ENCODE peak calls at places on chromosomes 1 and 21, in seven cellular contexts. P is upper lobe of left lung, H is tibial nerve, A is A549, S is stomach, O is transverse colon, U is sigmoid colon. L is an unnamed sample.

GRCh38 chr1:98077691-98078090 is 156.9 kb upstream of the DPYD start:
- DNase-seq in P (no peak), H (no peak), A (no peak), S (no peak), O (no peak), U (no peak), L (no peak)

GRCh38 chr1:118963456-118964430 is 24.4 kb downstream of the TBX15 start:
- DNase-seq in P (no peak), H (no peak), A (peak), S (no peak), O (no peak), U (no peak), L (no peak)

GRCh38 chr1:5915587-5916571 is 76.3 kb downstream of the NPHP4 start:
- DNase-seq in P (no peak), H (no peak), A (peak), S (no peak), O (no peak), U (no peak), L (peak)

GRCh38 chr1:99648107-99648506 is 2.2 kb downstream of the PALMD start:
- DNase-seq in P (peak), H (no peak), A (peak), S (no peak), O (no peak), U (no peak), L (peak)

GRCh38 chr1:45038240-45038639 is 26.2 kb downstream of the UROD start:
- DNase-seq in P (no peak), H (no peak), A (no peak), S (no peak), O (no peak), U (no peak), L (no peak)

GRCh38 chr21:32253215-32253641 is 25.6 kb downstream of the MIS18A start:
- DNase-seq in P (no peak), H (no peak), A (no peak), S (no peak), O (no peak), U (peak), L (no peak)

GRCh38 chr1:152960452-152961044 is 9.9 kb upstream of the SPRR4 start:
- DNase-seq in P (no peak), H (no peak), A (no peak), S (no peak), O (no peak), U (no peak), L (no peak)

GRCh38 chr1:186710696-186711095 is 30.5 kb upstream of the PTGS2 start:
- DNase-seq in P (no peak), H (no peak), A (peak), S (no peak), O (no peak), U (no peak), L (no peak)

GRCh38 chr1:70299472-70299871 is 55.0 kb downstream of the ANKRD13C start:
- DNase-seq in P (no peak), H (no peak), A (no peak), S (no peak), O (no peak), U (no peak), L (no peak)

GRCh38 chr1:158003409-158003805 is 10.0 kb downstream of the KIRREL1 start:
- DNase-seq in P (no peak), H (no peak), A (no peak), S (no peak), O (no peak), U (no peak), L (no peak)

GRCh38 chr1:34639701-34640100 is 115.1 kb upstream of the GJB5 start:
- DNase-seq in P (no peak), H (no peak), A (no peak), S (no peak), O (no peak), U (no peak), L (no peak)

GRCh38 chr1:82464362-82464931 is 663.7 kb downstream of the ADGRL2 start:
- DNase-seq in P (peak), H (peak), A (no peak), S (peak), O (peak), U (no peak), L (peak)

GRCh38 chr1:159847231-159847630 is 15.2 kb downstream of the VSIG8 start:
- DNase-seq in P (no peak), H (no peak), A (no peak), S (no peak), O (no peak), U (no peak), L (no peak)

GRCh38 chr1:159849972-159850371 is 12.5 kb downstream of the VSIG8 start:
- DNase-seq in P (no peak), H (no peak), A (no peak), S (no peak), O (no peak), U (no peak), L (no peak)

GRCh38 chr1:159843459-159843858 is 16.8 kb downstream of the SLAMF8 start:
- DNase-seq in P (no peak), H (no peak), A (no peak), S (no peak), O (no peak), U (no peak), L (no peak)

GRCh38 chr1:159848316-159848715 is 14.1 kb downstream of the VSIG8 start:
- DNase-seq in P (no peak), H (no peak), A (no peak), S (no peak), O (no peak), U (no peak), L (no peak)

GRCh38 chr1:159845751-159846531 is 16.5 kb downstream of the VSIG8 start:
- DNase-seq in P (no peak), H (no peak), A (no peak), S (no peak), O (peak), U (no peak), L (no peak)
- TF ChIP-seq EP300 in P (no peak), H (no peak), A (no peak), S (no peak), O (no peak), U (no peak), L (no peak)

DNA sequence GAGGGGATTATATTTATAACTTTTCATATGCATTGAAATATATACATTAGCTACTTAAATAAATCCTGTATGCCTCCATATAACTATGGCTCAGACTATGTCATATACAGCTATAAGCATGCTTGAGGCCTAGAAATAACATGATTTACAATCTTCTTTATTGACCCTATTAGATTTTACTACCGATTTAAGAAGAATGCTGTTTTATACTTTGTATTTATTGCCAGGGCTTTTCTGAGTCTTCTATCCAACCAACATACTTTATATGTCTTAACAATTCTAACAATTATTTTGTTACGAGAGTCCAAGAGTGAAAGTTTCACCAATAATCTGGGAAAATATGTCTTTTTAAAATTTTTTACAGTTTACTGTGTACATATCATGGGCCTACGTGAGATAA is 860.9 kb downstream of the USP25 start:
- DNase-seq in P (no peak), H (no peak), A (no peak), S (no peak), O (no peak), U (no peak), L (no peak)
- TF ChIP-seq CTCF in P (no peak), H (no peak), A (no peak), S (no peak), O (no peak), U (no peak), L (no peak)

GRCh38 chr1:85372683-85373446 is 92.1 kb downstream of the DDAH1 start:
- DNase-seq in P (no peak), H (no peak), A (peak), S (no peak), O (no peak), U (no peak), L (no peak)
- TF ChIP-seq EP300 in P (no peak), H (no peak), A (no peak), S (no peak), O (no peak), U (no peak), L (no peak)

GRCh38 chr1:16078925-16079656 is 5.6 kb upstream of the FAM131C start:
- DNase-seq in P (peak), H (peak), A (peak), S (peak), O (peak), U (peak), L (peak)
- TF ChIP-seq CTCF in P (peak), H (peak), A (peak), S (peak), O (peak), U (peak), L (peak)

DNA sequence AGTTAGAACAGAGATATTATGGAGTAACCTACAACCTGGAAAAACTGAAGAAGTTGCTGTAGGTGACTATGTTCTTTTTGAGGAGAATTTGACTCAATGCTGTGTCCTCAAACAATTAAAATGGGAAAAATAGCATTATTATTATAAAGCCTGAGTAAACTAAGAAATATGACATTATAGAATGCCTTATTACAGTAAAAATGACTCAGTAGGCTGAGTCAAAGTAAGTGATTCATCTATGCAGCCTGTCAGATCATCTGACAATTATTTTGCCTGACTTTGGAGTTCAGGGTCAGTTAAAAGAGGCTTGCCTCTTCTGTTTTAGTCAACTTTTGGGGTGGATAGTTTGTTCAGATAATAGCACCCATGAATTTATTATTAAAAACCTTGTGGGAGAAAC is 150.8 kb upstream of the PTGFR start:
- DNase-seq in P (no peak), H (no peak), A (no peak), S (no peak), O (no peak), U (no peak), L (no peak)
- TF ChIP-seq EP300 in P (no peak), H (no peak), A (no peak), S (no peak), O (no peak), U (no peak), L (no peak)

GRCh38 chr1:32413507-32414185 is 19.4 kb upstream of the BSDC1 start:
- DNase-seq in P (peak), H (peak), A (peak), S (peak), O (peak), U (peak), L (no peak)

GRCh38 chr1:32411261-32411660 is 17.0 kb upstream of the BSDC1 start:
- DNase-seq in P (no peak), H (no peak), A (no peak), S (no peak), O (no peak), U (no peak), L (no peak)

DNA sequence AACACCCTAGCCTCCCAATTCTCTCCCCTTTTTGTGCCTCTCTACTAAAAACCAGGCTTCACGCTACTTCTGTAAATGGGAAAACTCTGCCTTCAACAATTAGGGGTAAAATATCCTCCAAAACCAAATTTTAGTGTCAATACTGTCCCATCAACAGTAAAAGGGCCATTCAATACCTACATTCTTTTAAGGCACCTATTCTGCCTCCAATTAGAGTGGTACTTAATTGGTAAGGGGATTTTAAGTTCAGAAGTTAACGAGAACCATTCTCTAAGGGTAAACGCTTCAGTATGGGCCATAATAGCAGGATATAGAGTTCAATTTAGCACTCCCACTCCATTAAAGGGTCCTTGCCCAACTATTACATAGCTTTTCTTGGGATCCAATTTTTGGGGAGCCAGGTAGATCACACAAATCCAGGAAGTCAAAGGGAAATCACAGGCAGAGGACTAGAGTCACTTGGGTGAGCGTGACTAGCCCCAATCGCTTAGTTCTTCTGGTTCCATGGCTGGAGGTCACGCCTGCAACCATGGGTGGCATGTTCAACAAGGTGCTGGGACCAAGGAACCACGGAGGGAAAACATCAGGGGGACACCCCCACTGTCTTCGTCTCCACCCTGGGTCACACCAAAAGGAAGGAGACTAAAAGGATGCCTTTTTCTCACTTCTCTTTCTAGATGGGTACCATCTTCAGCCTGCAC is 20.1 kb upstream of the BSDC1 start:
- DNase-seq in P (no peak), H (no peak), A (no peak), S (no peak), O (no peak), U (no peak), L (no peak)
- TF ChIP-seq CTCF in P (no peak), H (no peak), A (no peak), S (no peak), O (no peak), U (no peak), L (peak)

DNA sequence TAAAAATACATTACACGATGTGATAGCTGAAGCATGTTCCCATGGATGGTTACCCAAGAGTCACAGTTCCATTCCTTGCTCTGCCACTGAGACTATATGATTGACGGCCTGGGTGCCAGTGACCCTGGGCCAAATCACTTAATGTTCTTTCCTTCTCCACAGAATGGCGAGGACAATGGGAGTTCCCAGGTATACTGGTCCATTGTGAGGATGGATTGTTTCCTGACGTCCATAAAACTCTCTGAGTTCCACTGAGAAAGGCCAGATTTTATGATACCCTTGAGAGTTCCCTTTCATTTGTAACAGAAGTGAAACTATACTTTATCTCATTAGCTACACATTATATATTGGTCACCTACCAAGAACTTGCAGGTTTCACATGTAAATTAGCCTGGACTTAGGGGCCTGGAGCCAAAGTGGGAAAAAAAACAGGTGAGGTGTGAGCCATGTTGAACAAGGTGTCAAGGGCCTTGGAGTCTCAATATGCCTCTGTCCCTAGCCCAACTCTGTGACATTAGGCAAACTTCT is 502.2 kb upstream of the DAB1 start:
- DNase-seq in P (no peak), H (no peak), A (no peak), S (no peak), O (peak), U (no peak), L (no peak)
- TF ChIP-seq EP300 in P (no peak), H (no peak), A (no peak), S (no peak), O (no peak), U (no peak), L (no peak)

GRCh38 chr1:201259476-201260235 is 23.6 kb upstream of the PKP1 start:
- DNase-seq in P (no peak), H (no peak), A (no peak), S (no peak), O (no peak), U (no peak), L (no peak)
- TF ChIP-seq CTCF in P (no peak), H (no peak), A (no peak), S (no peak), O (no peak), U (no peak), L (no peak)

DNA sequence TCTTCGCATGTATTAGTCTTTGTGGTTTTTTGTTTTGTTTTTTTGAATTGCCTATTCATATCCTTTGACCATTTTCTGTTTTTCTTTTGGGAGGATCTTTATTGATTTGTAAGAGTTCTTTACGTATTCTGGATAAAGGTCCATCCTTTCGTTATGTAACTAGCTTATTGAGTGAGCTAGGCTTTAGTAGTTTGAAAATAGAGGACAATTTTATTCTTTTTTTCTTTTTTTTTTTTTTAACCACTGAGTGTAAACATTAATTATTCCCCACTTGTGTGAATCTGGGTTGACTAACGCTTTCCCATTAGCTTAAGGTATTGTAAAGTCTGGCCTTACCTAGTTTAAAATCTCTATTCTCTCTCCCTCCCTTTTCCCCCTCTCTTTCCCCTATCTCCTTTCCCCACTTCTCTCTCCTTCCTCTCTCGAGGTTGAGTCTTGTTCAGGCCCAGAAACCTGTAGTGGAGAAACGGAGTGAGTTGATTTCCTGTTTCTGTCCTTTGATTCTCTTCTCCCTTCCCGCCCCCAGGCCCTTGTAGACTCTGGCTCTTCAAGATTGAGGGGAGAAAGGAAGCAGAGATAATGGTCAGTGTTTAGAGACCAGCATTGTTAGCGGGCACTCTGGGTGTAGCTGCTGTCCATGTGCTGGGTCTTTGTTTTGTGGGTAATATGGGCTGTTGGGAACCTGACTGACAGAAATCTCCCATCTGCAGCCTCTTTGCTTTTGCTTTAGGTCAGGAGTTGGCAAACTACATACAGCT is 1.5 kb downstream of the MORC3 start:
- DNase-seq in P (no peak), H (no peak), A (no peak), S (peak), O (no peak), U (no peak), L (no peak)
- TF ChIP-seq EP300 in P (no peak), H (no peak), A (no peak), S (no peak), O (no peak), U (no peak), L (no peak)

GRCh38 chr1:41245659-41246058 is 3.6 kb upstream of the SCMH1 start:
- DNase-seq in P (no peak), H (no peak), A (no peak), S (no peak), O (no peak), U (no peak), L (no peak)
- TF ChIP-seq CTCF in P (no peak), H (no peak), A (no peak), S (no peak), O (no peak), U (no peak), L (no peak)